ENCODE peak calls at places on chromosomes 13 and 19, in six cellular contexts. One of them, this sample, is unnamed.

GRCh38 chr19:54336893-54337857 is 1.8 kb downstream of the LILRA4 start:
- DNase-seq in ovary: no peak
- DNase-seq in heart left ventricle: no peak
- DNase-seq in right lobe of liver: peak
- DNase-seq in IMR-90: no peak
- DNase-seq in coronary artery: peak
- DNase-seq in this sample: no peak

GRCh38 chr19:8373867-8374813 is 10.2 kb downstream of the ANGPTL4 start:
- DNase-seq in ovary: no peak
- DNase-seq in heart left ventricle: no peak
- DNase-seq in right lobe of liver: peak
- DNase-seq in IMR-90: no peak
- DNase-seq in coronary artery: peak
- DNase-seq in this sample: no peak

GRCh38 chr19:42323852-42324654 is 1.4 kb upstream of the MEGF8 start:
- DNase-seq in ovary: peak
- DNase-seq in heart left ventricle: no peak
- DNase-seq in right lobe of liver: no peak
- DNase-seq in IMR-90: no peak
- DNase-seq in coronary artery: no peak
- DNase-seq in this sample: no peak

GRCh38 chr19:47183579-47183978 is 47.4 kb downstream of the BBC3 start:
- DNase-seq in ovary: no peak
- DNase-seq in heart left ventricle: no peak
- DNase-seq in right lobe of liver: no peak
- DNase-seq in IMR-90: no peak
- DNase-seq in coronary artery: no peak
- DNase-seq in this sample: no peak

GRCh38 chr19:14066139-14066538 is 4.3 kb upstream of the PALM3 start:
- DNase-seq in ovary: no peak
- DNase-seq in heart left ventricle: no peak
- DNase-seq in right lobe of liver: no peak
- DNase-seq in IMR-90: no peak
- DNase-seq in coronary artery: no peak
- DNase-seq in this sample: no peak

GRCh38 chr19:53101518-53101917 is 1.7 kb downstream of the ZNF160 start:
- DNase-seq in ovary: no peak
- DNase-seq in heart left ventricle: no peak
- DNase-seq in right lobe of liver: no peak
- DNase-seq in IMR-90: peak
- DNase-seq in coronary artery: no peak
- DNase-seq in this sample: no peak

GRCh38 chr13:59691501-59692066 is 472.1 kb downstream of the DIAPH3 start:
- DNase-seq in ovary: no peak
- DNase-seq in heart left ventricle: no peak
- DNase-seq in right lobe of liver: no peak
- DNase-seq in IMR-90: peak
- DNase-seq in coronary artery: no peak
- DNase-seq in this sample: no peak

GRCh38 chr19:35704218-35704617 is at the start of gene ZBTB32:
- DNase-seq in ovary: peak
- DNase-seq in heart left ventricle: no peak
- DNase-seq in right lobe of liver: no peak
- DNase-seq in IMR-90: peak
- DNase-seq in coronary artery: no peak
- DNase-seq in this sample: peak

GRCh38 chr19:15404097-15404779 is 14.6 kb downstream of the AKAP8L start:
- DNase-seq in ovary: no peak
- DNase-seq in heart left ventricle: no peak
- DNase-seq in right lobe of liver: no peak
- DNase-seq in IMR-90: no peak
- DNase-seq in coronary artery: no peak
- DNase-seq in this sample: no peak

GRCh38 chr19:12546903-12547302 is 4.4 kb downstream of the ZNF564 start:
- DNase-seq in ovary: no peak
- DNase-seq in heart left ventricle: no peak
- DNase-seq in right lobe of liver: no peak
- DNase-seq in IMR-90: no peak
- DNase-seq in coronary artery: no peak
- DNase-seq in this sample: no peak

GRCh38 chr13:109145631-109146030 is 516.2 kb downstream of the MYO16 start:
- DNase-seq in ovary: peak
- DNase-seq in heart left ventricle: peak
- DNase-seq in right lobe of liver: no peak
- DNase-seq in IMR-90: peak
- DNase-seq in coronary artery: no peak
- DNase-seq in this sample: peak

GRCh38 chr13:40597735-40598365 is 68.6 kb downstream of the FOXO1 start:
- DNase-seq in ovary: no peak
- DNase-seq in heart left ventricle: no peak
- DNase-seq in right lobe of liver: no peak
- DNase-seq in IMR-90: no peak
- DNase-seq in coronary artery: no peak
- DNase-seq in this sample: no peak

GRCh38 chr13:52070929-52071523 is 46.5 kb downstream of the UTP14C start:
- DNase-seq in ovary: no peak
- DNase-seq in heart left ventricle: no peak
- DNase-seq in right lobe of liver: no peak
- DNase-seq in IMR-90: peak
- DNase-seq in coronary artery: no peak
- DNase-seq in this sample: peak

GRCh38 chr19:38867176-38867780 is 10.8 kb downstream of the RINL start:
- DNase-seq in ovary: no peak
- DNase-seq in heart left ventricle: no peak
- DNase-seq in right lobe of liver: no peak
- DNase-seq in IMR-90: no peak
- DNase-seq in coronary artery: no peak
- DNase-seq in this sample: no peak

GRCh38 chr13:46896346-46897138 is at the start of gene HTR2A:
- DNase-seq in ovary: peak
- DNase-seq in heart left ventricle: no peak
- DNase-seq in right lobe of liver: peak
- DNase-seq in IMR-90: peak
- DNase-seq in coronary artery: no peak
- DNase-seq in this sample: no peak

GRCh38 chr19:33624586-33625153 is 2.9 kb downstream of the CHST8 start:
- DNase-seq in ovary: no peak
- DNase-seq in heart left ventricle: no peak
- DNase-seq in right lobe of liver: no peak
- DNase-seq in IMR-90: no peak
- DNase-seq in coronary artery: no peak
- DNase-seq in this sample: no peak

DNA sequence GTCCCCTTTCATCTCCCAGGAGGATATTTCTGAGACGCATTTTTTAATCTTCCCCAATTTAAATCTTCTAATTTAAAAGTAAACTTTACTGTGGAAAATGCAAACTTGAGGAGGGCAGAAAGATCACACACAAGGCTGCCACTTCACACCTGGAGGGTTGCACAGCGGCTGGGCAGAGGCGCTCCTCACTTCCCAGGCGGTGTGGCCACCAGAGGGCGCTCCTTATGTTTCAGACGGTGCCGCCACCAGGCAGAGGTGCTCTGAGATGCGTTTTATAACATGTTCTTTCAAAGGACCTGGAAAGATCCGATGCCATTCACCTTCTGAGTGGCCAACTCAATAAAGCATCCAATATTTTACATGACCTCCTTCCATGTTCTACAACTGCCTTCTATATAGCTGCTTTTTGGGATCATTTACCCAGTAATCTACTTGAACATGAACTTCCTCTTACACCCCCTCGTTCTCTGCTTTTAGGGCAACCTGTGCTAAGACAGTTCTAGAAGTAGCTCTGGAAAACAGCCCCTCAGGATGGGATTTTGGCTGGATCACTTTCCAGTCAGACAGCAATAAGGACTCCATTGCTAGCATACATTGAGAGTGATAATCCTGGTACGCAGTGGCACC is 14.8 kb upstream of the MTUS2 start:
- DNase-seq in ovary: no peak
- DNase-seq in heart left ventricle: no peak
- DNase-seq in right lobe of liver: peak
- DNase-seq in IMR-90: no peak
- DNase-seq in coronary artery: no peak
- DNase-seq in this sample: no peak
- TF ChIP-seq CTCF in ovary: no peak
- TF ChIP-seq CTCF in heart left ventricle: peak
- TF ChIP-seq CTCF in right lobe of liver: peak
- TF ChIP-seq CTCF in IMR-90: peak
- TF ChIP-seq CTCF in coronary artery: no peak
- TF ChIP-seq CTCF in this sample: peak

GRCh38 chr19:48554385-48555091 is 2.6 kb downstream of the SULT2B1 start:
- DNase-seq in ovary: no peak
- DNase-seq in heart left ventricle: no peak
- DNase-seq in right lobe of liver: no peak
- DNase-seq in IMR-90: no peak
- DNase-seq in coronary artery: no peak
- DNase-seq in this sample: peak

GRCh38 chr19:48558018-48558684 is 6.2 kb downstream of the SULT2B1 start:
- DNase-seq in ovary: no peak
- DNase-seq in heart left ventricle: no peak
- DNase-seq in right lobe of liver: no peak
- DNase-seq in IMR-90: peak
- DNase-seq in coronary artery: no peak
- DNase-seq in this sample: no peak

GRCh38 chr19:48556825-48557224 is 4.9 kb downstream of the SULT2B1 start:
- DNase-seq in ovary: no peak
- DNase-seq in heart left ventricle: no peak
- DNase-seq in right lobe of liver: no peak
- DNase-seq in IMR-90: no peak
- DNase-seq in coronary artery: no peak
- DNase-seq in this sample: no peak

GRCh38 chr19:48553676-48554384 is 1.9 kb downstream of the SULT2B1 start:
- DNase-seq in ovary: no peak
- DNase-seq in heart left ventricle: no peak
- DNase-seq in right lobe of liver: no peak
- DNase-seq in IMR-90: peak
- DNase-seq in coronary artery: no peak
- DNase-seq in this sample: peak

DNA sequence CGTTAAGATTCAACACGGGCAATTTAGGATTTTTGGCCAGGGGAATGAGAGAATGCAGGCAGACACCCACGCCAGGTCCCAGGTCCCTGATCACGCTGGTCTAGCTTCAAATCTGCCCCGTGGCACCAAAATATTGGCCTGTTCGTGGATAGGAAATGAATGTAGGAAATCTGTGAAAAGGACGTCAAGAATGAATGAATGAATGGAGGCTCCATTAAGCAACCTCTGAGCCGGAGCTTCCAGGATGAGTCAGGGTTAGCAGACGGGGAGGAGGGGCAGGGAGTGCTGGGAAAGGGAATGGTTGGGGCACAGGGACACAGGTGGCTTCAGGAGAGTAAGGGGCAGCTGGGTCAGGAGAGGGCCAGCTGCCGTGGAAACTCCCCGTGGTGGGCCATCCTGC is 4.2 kb downstream of the SULT2B1 start:
- DNase-seq in ovary: no peak
- DNase-seq in heart left ventricle: no peak
- DNase-seq in right lobe of liver: no peak
- DNase-seq in IMR-90: peak
- DNase-seq in coronary artery: no peak
- DNase-seq in this sample: peak
- H3K27ac ChIP-seq in ovary: no peak
- H3K27ac ChIP-seq in heart left ventricle: no peak
- H3K27ac ChIP-seq in right lobe of liver: no peak
- H3K27ac ChIP-seq in IMR-90: no peak
- H3K27ac ChIP-seq in coronary artery: no peak
- H3K27ac ChIP-seq in this sample: peak

GRCh38 chr13:75255653-75256052 is 226.3 kb downstream of the TBC1D4 start:
- DNase-seq in ovary: no peak
- DNase-seq in heart left ventricle: no peak
- DNase-seq in right lobe of liver: no peak
- DNase-seq in IMR-90: no peak
- DNase-seq in coronary artery: no peak
- DNase-seq in this sample: no peak
- TF ChIP-seq CTCF in ovary: no peak
- TF ChIP-seq CTCF in heart left ventricle: no peak
- TF ChIP-seq CTCF in right lobe of liver: no peak
- TF ChIP-seq CTCF in IMR-90: no peak
- TF ChIP-seq CTCF in coronary artery: no peak
- TF ChIP-seq CTCF in this sample: no peak

GRCh38 chr19:4578552-4579248 is 19.2 kb upstream of the SEMA6B start:
- DNase-seq in ovary: no peak
- DNase-seq in heart left ventricle: no peak
- DNase-seq in right lobe of liver: no peak
- DNase-seq in IMR-90: no peak
- DNase-seq in coronary artery: no peak
- DNase-seq in this sample: no peak

GRCh38 chr19:4579389-4579788 is 19.9 kb upstream of the SEMA6B start:
- DNase-seq in ovary: no peak
- DNase-seq in heart left ventricle: no peak
- DNase-seq in right lobe of liver: no peak
- DNase-seq in IMR-90: no peak
- DNase-seq in coronary artery: no peak
- DNase-seq in this sample: no peak

GRCh38 chr19:4575978-4576933 is 16.8 kb upstream of the SEMA6B start:
- DNase-seq in ovary: peak
- DNase-seq in heart left ventricle: peak
- DNase-seq in right lobe of liver: peak
- DNase-seq in IMR-90: peak
- DNase-seq in coronary artery: no peak
- DNase-seq in this sample: no peak

GRCh38 chr19:4575267-4575793 is 15.8 kb upstream of the SEMA6B start:
- DNase-seq in ovary: peak
- DNase-seq in heart left ventricle: peak
- DNase-seq in right lobe of liver: no peak
- DNase-seq in IMR-90: peak
- DNase-seq in coronary artery: no peak
- DNase-seq in this sample: peak

DNA sequence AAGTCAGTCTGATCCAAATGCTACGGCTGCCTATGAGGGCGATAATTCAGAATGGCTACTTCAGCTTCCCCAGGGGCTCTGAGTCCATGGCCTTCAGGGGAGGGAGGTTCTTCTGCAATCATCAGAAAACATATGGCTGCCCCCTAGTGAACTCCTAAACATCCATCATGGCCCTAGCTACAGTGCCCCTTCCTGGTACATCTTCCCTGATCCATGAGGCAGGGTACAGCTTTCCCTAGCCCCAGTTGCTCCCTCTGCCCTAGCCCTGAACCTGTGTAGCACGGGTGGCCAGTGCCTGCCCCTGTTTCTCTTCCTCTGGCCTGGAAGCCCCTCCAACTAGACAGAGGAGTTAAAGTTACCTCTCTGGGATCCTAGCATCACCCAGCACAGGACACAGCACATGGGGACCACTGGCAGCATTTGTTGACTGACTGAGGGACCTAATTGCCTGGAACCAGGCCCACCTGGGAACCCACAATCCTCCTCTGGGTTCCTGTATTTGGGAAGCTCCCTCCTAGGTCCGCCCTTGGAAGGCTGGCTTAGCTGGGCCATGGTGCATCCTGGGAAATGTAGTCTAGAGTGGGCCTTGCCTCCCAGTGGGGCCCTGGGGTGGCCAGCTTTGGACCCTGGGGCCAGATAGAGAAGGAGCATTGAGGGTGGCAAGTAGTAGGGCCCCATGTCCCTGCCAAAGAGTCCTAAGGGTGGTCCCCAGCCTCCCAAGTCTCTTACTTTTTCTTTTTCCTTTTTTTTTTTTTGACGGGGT is 17.7 kb upstream of the SEMA6B start:
- DNase-seq in ovary: no peak
- DNase-seq in heart left ventricle: no peak
- DNase-seq in right lobe of liver: no peak
- DNase-seq in IMR-90: no peak
- DNase-seq in coronary artery: no peak
- DNase-seq in this sample: no peak
- H3K27ac ChIP-seq in ovary: no peak
- H3K27ac ChIP-seq in heart left ventricle: no peak
- H3K27ac ChIP-seq in right lobe of liver: no peak
- H3K27ac ChIP-seq in IMR-90: no peak
- H3K27ac ChIP-seq in coronary artery: no peak
- H3K27ac ChIP-seq in this sample: no peak

GRCh38 chr13:85828094-85828684 is 29.0 kb upstream of the SLITRK6 start:
- DNase-seq in ovary: no peak
- DNase-seq in heart left ventricle: no peak
- DNase-seq in right lobe of liver: no peak
- DNase-seq in IMR-90: peak
- DNase-seq in coronary artery: no peak
- DNase-seq in this sample: peak
- TF ChIP-seq CTCF in ovary: no peak
- TF ChIP-seq CTCF in heart left ventricle: peak
- TF ChIP-seq CTCF in right lobe of liver: peak
- TF ChIP-seq CTCF in IMR-90: peak
- TF ChIP-seq CTCF in coronary artery: peak
- TF ChIP-seq CTCF in this sample: peak